ENCODE peak calls at places on chromosomes 12 and 14, in ten cellular contexts. K is neuronal stem cell; J is dorsolateral prefrontal cortex; G is upper lobe of left lung; N is stimulated activated CD4-positive, alpha-beta T cell treated with anti-CD3 and anti-CD28 coated beads, Interleukin-1b, Interleukin-23, amount 100 ng/mL, for 48 hours; R is activated CD4-positive, alpha-beta T cell treated with anti-CD3 and anti-CD28 coated beads for 36 hours; I is heart right ventricle; O is natural killer cell; Y is dermis microvascular lymphatic vessel endothelial cell; M is mucosa of gallbladder. W is an unnamed sample.

GRCh38 chr14:75469606-75470237 is 41.9 kb downstream of the JDP2 start:
- DNase-seq in K (no peak), J (no peak), G (peak; percentile 85), N (no peak), R (no peak), I (no peak), O (no peak), Y (no peak), M (peak; percentile 45), W (no peak)

GRCh38 chr12:61821381-61821780 is 438.8 kb upstream of the USP15 start:
- DNase-seq in K (no peak), J (no peak), G (no peak), N (no peak), R (no peak), I (no peak), O (no peak), Y (no peak), M (no peak), W (no peak)

GRCh38 chr12:124173692-124174091 is 121.2 kb upstream of the RFLNA start:
- DNase-seq in K (no peak), J (no peak), G (no peak), N (no peak), R (no peak), I (no peak), O (no peak), Y (no peak), M (no peak), W (no peak)

GRCh38 chr14:105139831-105140239 is 28.7 kb downstream of the JAG2 start:
- DNase-seq in K (no peak), J (no peak), G (no peak), N (no peak), R (peak; percentile 2), I (no peak), O (no peak), Y (no peak), M (no peak), W (no peak)

GRCh38 chr12:132328282-132329029 is 933 bp downstream of the GALNT9 start:
- DNase-seq in K (no peak), J (no peak), G (no peak), N (no peak), R (no peak), I (no peak), O (no peak), Y (no peak), M (no peak), W (no peak)

GRCh38 chr14:95189400-95190162 is 32.3 kb upstream of the DICER1 start:
- DNase-seq in K (no peak), J (no peak), G (no peak), N (no peak), R (no peak), I (no peak), O (no peak), Y (no peak), M (no peak), W (no peak)

GRCh38 chr12:42960087-42960527 is 370.6 kb upstream of the PRICKLE1 start:
- DNase-seq in K (no peak), J (no peak), G (no peak), N (no peak), R (no peak), I (no peak), O (no peak), Y (peak; percentile 64), M (no peak), W (no peak)

GRCh38 chr12:122399592-122400373 is 22.7 kb downstream of the CLIP1 start:
- DNase-seq in K (peak; percentile 63), J (peak; percentile 59), G (peak; percentile 92), N (peak; percentile 56), R (peak; percentile 73), I (peak; percentile 76), O (peak; percentile 31), Y (peak; percentile 90), M (peak; percentile 69), W (peak; percentile 4)

GRCh38 chr12:94689002-94689645 is 38.8 kb upstream of the TMCC3 start:
- DNase-seq in K (no peak), J (no peak), G (no peak), N (no peak), R (no peak), I (no peak), O (no peak), Y (peak; percentile 47), M (no peak), W (no peak)

GRCh38 chr12:109927622-109928021 is 27.5 kb downstream of the TCHP start:
- DNase-seq in K (no peak), J (no peak), G (no peak), N (peak; percentile 30), R (peak; percentile 67), I (no peak), O (peak; percentile 23), Y (peak; percentile 61), M (no peak), W (no peak)

GRCh38 chr14:33794791-33795300 is 156.0 kb downstream of the EGLN3 start:
- DNase-seq in K (no peak), J (no peak), G (no peak), N (no peak), R (no peak), I (no peak), O (no peak), Y (peak; percentile 3), M (no peak), W (no peak)

GRCh38 chr12:109818900-109819500 is 14.2 kb downstream of the TRPV4 start:
- DNase-seq in K (no peak), J (no peak), G (no peak), N (no peak), R (no peak), I (no peak), O (no peak), Y (no peak), M (no peak), W (no peak)

GRCh38 chr14:68681256-68681655 is 111.6 kb downstream of the ZFP36L1 start:
- DNase-seq in K (no peak), J (no peak), G (no peak), N (no peak), R (no peak), I (no peak), O (no peak), Y (no peak), M (no peak), W (no peak)

GRCh38 chr14:70665448-70666363 is 24.0 kb downstream of the TTC9 start:
- DNase-seq in K (no peak), J (no peak), G (peak; percentile 83), N (no peak), R (peak; percentile 28), I (no peak), O (no peak), Y (no peak), M (peak; percentile 74), W (no peak)

GRCh38 chr14:106518054-106518943 is 991.9 kb downstream of the TMEM121 start:
- DNase-seq in K (no peak), J (no peak), G (peak; percentile 40), N (peak; percentile 82), R (peak; percentile 92), I (no peak), O (peak; percentile 86), Y (no peak), M (peak; percentile 51), W (no peak)

GRCh38 chr14:100391777-100392176 is 68.6 kb downstream of the SLC25A47 start:
- DNase-seq in K (no peak), J (no peak), G (no peak), N (no peak), R (no peak), I (no peak), O (no peak), Y (no peak), M (no peak), W (no peak)

GRCh38 chr14:65002586-65003210 is 16.0 kb downstream of the FNTB start:
- DNase-seq in K (no peak), J (no peak), G (no peak), N (no peak), R (no peak), I (no peak), O (no peak), Y (no peak), M (no peak), W (no peak)

GRCh38 chr14:104982548-104983230 is 2.9 kb upstream of the CLBA1 start:
- DNase-seq in K (no peak), J (no peak), G (no peak), N (no peak), R (no peak), I (no peak), O (no peak), Y (no peak), M (no peak), W (no peak)

GRCh38 chr12:48119834-48120195 is 651 bp downstream of the PFKM start:
- DNase-seq in K (no peak), J (no peak), G (no peak), N (no peak), R (no peak), I (no peak), O (no peak), Y (no peak), M (no peak), W (no peak)

GRCh38 chr12:113214938-113215400 is 6.3 kb upstream of the TPCN1 start:
- DNase-seq in K (no peak), J (no peak), G (peak; percentile 79), N (no peak), R (no peak), I (peak; percentile 65), O (no peak), Y (peak; percentile 69), M (peak; percentile 45), W (no peak)

GRCh38 chr12:56278905-56279304 is 12.2 kb downstream of the COQ10A start:
- DNase-seq in K (no peak), J (no peak), G (no peak), N (no peak), R (no peak), I (no peak), O (no peak), Y (no peak), M (no peak), W (no peak)

GRCh38 chr12:57467915-57468314 is 8.3 kb downstream of the GLI1 start:
- DNase-seq in K (no peak), J (no peak), G (no peak), N (no peak), R (no peak), I (no peak), O (no peak), Y (no peak), M (no peak), W (no peak)

GRCh38 chr14:76929927-76930326 is 98.6 kb downstream of the IRF2BPL start:
- DNase-seq in K (no peak), J (peak; percentile 48), G (no peak), N (peak; percentile 61), R (peak; percentile 79), I (no peak), O (no peak), Y (no peak), M (no peak), W (no peak)

GRCh38 chr14:88551936-88552565 is 2.8 kb downstream of the PTPN21 start:
- DNase-seq in K (no peak), J (no peak), G (no peak), N (no peak), R (no peak), I (peak; percentile 30), O (no peak), Y (peak; percentile 29), M (peak; percentile 25), W (peak; percentile 42)

GRCh38 chr14:34174973-34175372 is 224.1 kb upstream of the EGLN3 start:
- DNase-seq in K (no peak), J (no peak), G (no peak), N (no peak), R (no peak), I (no peak), O (no peak), Y (no peak), M (no peak), W (no peak)

GRCh38 chr12:57330989-57331388 is 80.0 kb upstream of the STAC3 start:
- DNase-seq in K (no peak), J (no peak), G (no peak), N (no peak), R (no peak), I (no peak), O (no peak), Y (no peak), M (no peak), W (no peak)

GRCh38 chr12:85448548-85449139 is 168.6 kb downstream of the ALX1 start:
- DNase-seq in K (no peak), J (no peak), G (no peak), N (no peak), R (no peak), I (no peak), O (no peak), Y (peak; percentile 30), M (no peak), W (no peak)

GRCh38 chr12:15179672-15180071 is 41.5 kb downstream of the RERG start:
- DNase-seq in K (no peak), J (no peak), G (no peak), N (no peak), R (no peak), I (peak; percentile 21), O (no peak), Y (no peak), M (no peak), W (no peak)